ENCODE peak calls at places on chromosome 3, in nine cellular contexts. J is RWPE1; S is Peyer's patch; B is endothelial cell; P is stomach; C is CD8-positive, alpha-beta T cell; F is CD4-positive, alpha-beta T cell; U is suprapubic skin; E is brain microvascular endothelial cell. L is an unnamed sample.

GRCh38 chr3:14301558-14301957 is 100.8 kb upstream of the SLC6A6 start:
- DNase-seq in B (no peak), U (peak; percentile 77), C (no peak), P (no peak), J (no peak), E (no peak), F (no peak), S (no peak), L (no peak)

GRCh38 chr3:56137406-56137805 is 330.9 kb downstream of the ERC2 start:
- DNase-seq in J (no peak), B (no peak), S (no peak), F (no peak), U (no peak), C (no peak), P (no peak), E (peak; percentile 73), L (no peak)

GRCh38 chr3:134370611-134371451 is 3.4 kb downstream of the AMOTL2 start:
- DNase-seq in B (no peak), P (no peak), F (no peak), E (no peak), U (peak; percentile 61), J (no peak), S (no peak), C (no peak), L (no peak)

GRCh38 chr3:11558918-11559815 is 84.5 kb downstream of the VGLL4 start:
- DNase-seq in B (no peak), E (no peak), P (no peak), J (no peak), C (no peak), S (no peak), U (peak; percentile 66), F (no peak), L (no peak)

GRCh38 chr3:182465301-182466185 is 327.8 kb upstream of the ATP11B start:
- DNase-seq in C (no peak), S (no peak), P (no peak), B (no peak), F (no peak), J (no peak), E (no peak), U (no peak), L (no peak)

GRCh38 chr3:28317438-28318022 is 31.0 kb upstream of the ZCWPW2 start:
- DNase-seq in J (peak; percentile 12), B (peak; percentile 35), U (no peak), E (peak; percentile 38), S (no peak), P (no peak), C (no peak), F (peak; percentile 7), L (no peak)

GRCh38 chr3:129039271-129040038 is 21.1 kb upstream of the GP9 start:
- DNase-seq in C (no peak), E (no peak), J (no peak), S (no peak), B (no peak), U (peak; percentile 59), P (peak; percentile 69), F (no peak), L (peak; percentile 75)

GRCh38 chr3:100063929-100064461 is 50.3 kb downstream of the FILIP1L start:
- DNase-seq in P (no peak), E (no peak), U (no peak), B (no peak), S (no peak), F (no peak), J (no peak), C (no peak), L (no peak)

GRCh38 chr3:51953445-51953844 is 1.7 kb upstream of the GPR62 start:
- DNase-seq in C (no peak), J (peak; percentile 56), B (no peak), U (no peak), S (no peak), F (no peak), E (peak; percentile 67), P (no peak), L (no peak)

GRCh38 chr3:71962561-71963240 is 177.8 kb upstream of the PROK2 start:
- DNase-seq in B (no peak), J (peak; percentile 15), U (no peak), C (no peak), P (no peak), E (no peak), F (no peak), S (no peak), L (no peak)

GRCh38 chr3:76842232-76842631 is 197.7 kb upstream of the ROBO2 start:
- DNase-seq in F (no peak), S (no peak), E (no peak), U (no peak), J (no peak), C (no peak), B (no peak), P (no peak), L (no peak)

GRCh38 chr3:25830373-25831305 is 40.7 kb downstream of the OXSM start:
- DNase-seq in C (no peak), B (no peak), F (no peak), S (no peak), E (no peak), U (no peak), J (no peak), P (no peak), L (no peak)

GRCh38 chr3:25826510-25826909 is 36.6 kb downstream of the OXSM start:
- DNase-seq in U (no peak), F (no peak), C (no peak), J (no peak), E (no peak), S (no peak), P (no peak), B (peak; percentile 8), L (no peak)

GRCh38 chr3:25836579-25836978 is 46.7 kb downstream of the OXSM start:
- DNase-seq in J (no peak), P (no peak), B (no peak), S (no peak), F (no peak), C (no peak), E (no peak), U (no peak), L (no peak)

GRCh38 chr3:25834346-25834745 is 44.5 kb downstream of the OXSM start:
- DNase-seq in S (no peak), J (no peak), C (no peak), B (no peak), U (no peak), E (no peak), P (no peak), F (no peak), L (no peak)

DNA sequence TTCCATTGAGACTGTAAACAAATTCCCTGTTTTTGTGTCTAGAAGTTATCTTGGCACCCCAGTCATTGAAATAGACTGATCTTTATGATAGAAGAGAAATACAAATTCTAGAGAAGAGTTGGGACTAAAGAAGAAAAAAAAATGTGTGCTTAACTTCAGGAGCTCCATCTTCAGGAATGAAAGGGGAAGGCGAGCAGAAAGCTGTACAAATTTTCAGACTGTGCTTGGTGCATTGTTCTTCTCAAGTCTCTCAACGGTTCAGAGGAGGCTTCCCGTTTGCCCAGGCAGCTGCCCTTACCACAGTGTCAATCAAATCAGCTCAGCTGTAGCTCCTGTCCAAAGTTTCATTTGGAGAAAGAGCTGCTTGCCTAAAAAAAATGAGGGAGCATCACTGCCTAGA is 41.7 kb downstream of the OXSM start:
- DNase-seq in C (no peak), J (no peak), S (no peak), E (peak; percentile 38), U (no peak), F (no peak), B (peak; percentile 27), P (no peak), L (no peak)
- TF ChIP-seq CTCF in C (no peak), J (no peak), S (no peak), E (peak; percentile 61), U (no peak), F (no peak), B (peak; percentile 27), P (no peak), L (peak; percentile 73)

GRCh38 chr3:160842021-160843005 is 86.3 kb downstream of the PPM1L start:
- DNase-seq in J (no peak), E (no peak), B (no peak), S (no peak), F (no peak), C (no peak), P (no peak), U (no peak), L (no peak)

GRCh38 chr3:160840590-160840989 is 84.6 kb downstream of the PPM1L start:
- DNase-seq in E (no peak), C (no peak), P (no peak), S (no peak), U (no peak), B (no peak), F (no peak), J (no peak), L (no peak)

GRCh38 chr3:160837394-160837975 is 81.5 kb downstream of the PPM1L start:
- DNase-seq in E (no peak), U (no peak), C (no peak), P (no peak), J (no peak), S (no peak), F (no peak), B (no peak), L (no peak)

GRCh38 chr3:160841455-160841854 is 85.4 kb downstream of the PPM1L start:
- DNase-seq in S (no peak), B (no peak), J (no peak), U (no peak), P (no peak), E (no peak), F (no peak), C (no peak), L (no peak)
- TF ChIP-seq CTCF in S (no peak), B (no peak), J (no peak), U (no peak), P (no peak), E (no peak), F (no peak), C (no peak), L (peak; percentile 9)

GRCh38 chr3:73332558-73332957 is 271.1 kb downstream of the EBLN2 start:
- DNase-seq in F (no peak), P (no peak), E (no peak), S (no peak), B (no peak), C (no peak), U (no peak), J (no peak), L (no peak)
- TF ChIP-seq CTCF in F (no peak), P (no peak), E (no peak), S (no peak), B (no peak), C (no peak), U (no peak), J (no peak), L (no peak)

GRCh38 chr3:43506644-43507043 is 115.2 kb downstream of the ANO10 start:
- DNase-seq in B (no peak), E (no peak), F (no peak), S (no peak), P (no peak), C (no peak), J (no peak), U (no peak), L (no peak)

GRCh38 chr3:43503067-43503728 is 118.6 kb downstream of the ANO10 start:
- DNase-seq in S (no peak), J (peak; percentile 17), E (no peak), U (no peak), B (no peak), F (no peak), C (no peak), P (no peak), L (no peak)

DNA sequence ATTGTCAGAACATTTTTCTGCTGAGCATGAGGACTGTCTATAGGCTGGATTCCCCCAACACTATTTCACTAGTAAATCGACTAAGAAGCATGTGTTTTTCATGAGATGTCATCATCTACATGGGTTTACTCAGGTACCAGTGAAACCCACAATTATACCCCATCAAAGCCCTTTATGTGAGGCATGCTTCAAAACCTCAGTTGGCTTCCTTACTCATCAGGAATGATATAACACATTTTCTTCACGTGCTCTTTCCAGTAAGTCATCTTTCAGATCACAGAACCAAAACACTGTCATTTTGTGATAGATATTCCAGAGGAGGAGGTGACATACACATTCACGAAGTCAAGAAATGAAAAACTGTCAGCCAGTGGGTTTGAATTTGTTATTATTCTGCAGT is 116.5 kb downstream of the ANO10 start:
- DNase-seq in P (no peak), J (no peak), B (no peak), U (no peak), S (no peak), F (no peak), E (no peak), C (no peak), L (no peak)
- TF ChIP-seq CTCF in P (no peak), J (no peak), B (no peak), U (no peak), S (no peak), F (no peak), E (no peak), C (no peak), L (no peak)